ENCODE peak calls at places on chromosomes 13 and 19, in nine cellular contexts. A, M, O, B, G, X, Q, C and Y are unnamed samples.

GRCh38 chr19:3358392-3358918 is 7.9 kb upstream of the NFIC start:
- DNase-seq in C (no peak), Q (no peak), G (peak), X (no peak), M (no peak), B (peak), O (no peak), A (no peak), Y (no peak)

GRCh38 chr19:7482584-7483439 is 6.0 kb downstream of the PEX11G start:
- DNase-seq in B (no peak), X (no peak), O (no peak), Q (no peak), M (peak), C (no peak), A (no peak), G (no peak), Y (no peak)

GRCh38 chr19:43814663-43815352 is 12.3 kb upstream of the ZNF283 start:
- DNase-seq in Q (no peak), G (no peak), A (no peak), O (no peak), M (no peak), X (no peak), C (no peak), B (no peak), Y (no peak)

GRCh38 chr13:44435142-44435982 is 61.7 kb downstream of the SERP2 start:
- DNase-seq in A (peak), Q (peak), X (peak), G (peak), O (peak), C (peak), M (peak), B (peak), Y (peak)

GRCh38 chr13:101917833-101918755 is 465.6 kb downstream of the ITGBL1 start:
- DNase-seq in X (no peak), B (no peak), C (no peak), O (no peak), M (peak), Q (no peak), A (no peak), G (no peak), Y (no peak)

GRCh38 chr19:53594811-53595509 is 36.8 kb upstream of the DPRX start:
- DNase-seq in X (no peak), O (no peak), G (no peak), M (peak), A (no peak), Q (no peak), B (no peak), C (no peak), Y (no peak)

GRCh38 chr19:18164072-18164471 is 9.5 kb upstream of the IFI30 start:
- DNase-seq in O (no peak), X (no peak), M (no peak), B (no peak), C (no peak), Q (no peak), G (no peak), A (no peak), Y (no peak)

GRCh38 chr19:13289295-13289694 is 139.1 kb downstream of the IER2 start:
- DNase-seq in C (no peak), X (no peak), O (no peak), M (no peak), B (no peak), A (no peak), Q (no peak), G (no peak), Y (no peak)

GRCh38 chr13:25232937-25233515 is 54.3 kb downstream of the MTMR6 start:
- DNase-seq in M (peak), O (no peak), G (no peak), Q (no peak), A (no peak), C (no peak), B (no peak), X (no peak), Y (no peak)

GRCh38 chr19:19461671-19462622 is 53.4 kb downstream of the TSSK6 start:
- DNase-seq in A (no peak), M (peak), X (peak), Q (no peak), G (no peak), O (peak), B (no peak), C (no peak), Y (no peak)

GRCh38 chr13:48600374-48601364 is 53.1 kb upstream of the CYSLTR2 start:
- DNase-seq in O (no peak), G (no peak), C (no peak), Q (peak), B (no peak), M (no peak), X (no peak), A (peak), Y (no peak)

GRCh38 chr19:30516586-30516985 is 144.4 kb downstream of the ZNF536 start:
- DNase-seq in X (no peak), A (no peak), Q (no peak), M (no peak), O (no peak), C (no peak), G (no peak), B (no peak), Y (no peak)